ENCODE peak calls at places on chromosomes 2 and 18, in five cellular contexts. T, K, B, A and Z are unnamed samples.

GRCh38 chr2:127884436-127884835 is 1.3 kb downstream of the AMMECR1L start:
- DNase-seq in T (no peak), K (no peak), B (no peak), A (no peak), Z (peak)

GRCh38 chr18:11407900-11408299 is 201.5 kb upstream of the SLC35G4 start:
- DNase-seq in T (no peak), K (no peak), B (no peak), A (no peak), Z (peak)

GRCh38 chr2:20514596-20515269 is 67.9 kb downstream of the RHOB start:
- DNase-seq in T (peak), K (no peak), B (no peak), A (no peak), Z (peak)

GRCh38 chr2:113795405-113795920 is 39.0 kb upstream of the SLC35F5 start:
- DNase-seq in T (no peak), K (no peak), B (no peak), A (no peak), Z (no peak)

GRCh38 chr18:60064271-60064670 is 164.5 kb downstream of the PMAIP1 start:
- DNase-seq in T (peak), K (no peak), B (no peak), A (no peak), Z (no peak)

GRCh38 chr2:25453199-25453903 is 111.6 kb upstream of the DNMT3A start:
- DNase-seq in T (no peak), K (no peak), B (no peak), A (no peak), Z (no peak)

GRCh38 chr2:186422226-186422625 is 63.8 kb upstream of the ZC3H15 start:
- DNase-seq in T (no peak), K (no peak), B (peak), A (no peak), Z (peak)

GRCh38 chr2:147149589-147150245 is 695.1 kb upstream of the ACVR2A start:
- DNase-seq in T (peak), K (no peak), B (no peak), A (no peak), Z (no peak)

GRCh38 chr18:49561377-49562193 is at the start of gene LIPG:
- DNase-seq in T (peak), K (peak), B (no peak), A (peak), Z (no peak)

GRCh38 chr2:31347788-31348187 is 66.8 kb downstream of the XDH start:
- DNase-seq in T (no peak), K (no peak), B (no peak), A (no peak), Z (no peak)

GRCh38 chr2:19362094-19362649 is 3.7 kb upstream of the OSR1 start:
- DNase-seq in T (no peak), K (no peak), B (no peak), A (no peak), Z (no peak)

GRCh38 chr2:1855150-1855549 is 110.8 kb upstream of the PXDN start:
- DNase-seq in T (no peak), K (peak), B (no peak), A (no peak), Z (no peak)

GRCh38 chr2:135819211-135819610 is 17.8 kb downstream of the LCT start:
- DNase-seq in T (no peak), K (peak), B (no peak), A (no peak), Z (no peak)

GRCh38 chr2:147456729-147457128 is 388.1 kb upstream of the ACVR2A start:
- DNase-seq in T (no peak), K (no peak), B (no peak), A (no peak), Z (no peak)

GRCh38 chr2:157264099-157264498 is 6.6 kb downstream of the GALNT5 start:
- DNase-seq in T (no peak), K (no peak), B (no peak), A (no peak), Z (no peak)

GRCh38 chr2:70923378-70924015 is 12.2 kb upstream of the ATP6V1B1 start:
- DNase-seq in T (no peak), K (peak), B (no peak), A (no peak), Z (no peak)

GRCh38 chr2:239238839-239239606 is 161.8 kb downstream of the HDAC4 start:
- DNase-seq in T (no peak), K (no peak), B (no peak), A (no peak), Z (no peak)

GRCh38 chr18:3452750-3453539 is 3.0 kb downstream of the TGIF1 start:
- DNase-seq in T (no peak), K (no peak), B (peak), A (no peak), Z (no peak)

GRCh38 chr2:207782238-207783030 is 12.7 kb upstream of the FZD5 start:
- DNase-seq in T (no peak), K (no peak), B (no peak), A (no peak), Z (no peak)

GRCh38 chr2:114368705-114369104 is 73.7 kb upstream of the DPP10 start:
- DNase-seq in T (no peak), K (no peak), B (no peak), A (no peak), Z (no peak)

GRCh38 chr2:102057502-102058292 is 65.9 kb downstream of the IL1R2 start:
- DNase-seq in T (no peak), K (no peak), B (peak), A (no peak), Z (no peak)

GRCh38 chr18:3114026-3114425 is 101.1 kb upstream of the LPIN2 start:
- DNase-seq in T (no peak), K (no peak), B (no peak), A (no peak), Z (no peak)

GRCh38 chr18:60372598-60372997 is at the start of gene MC4R:
- DNase-seq in T (peak), K (no peak), B (no peak), A (no peak), Z (peak)

GRCh38 chr18:54148151-54148550 is 76.3 kb downstream of the MBD2 start:
- DNase-seq in T (no peak), K (no peak), B (no peak), A (no peak), Z (no peak)

GRCh38 chr2:102027036-102027702 is 35.4 kb downstream of the IL1R2 start:
- DNase-seq in T (peak), K (no peak), B (no peak), A (no peak), Z (no peak)

GRCh38 chr18:75087119-75088020 is 121.6 kb downstream of the PTGR3 start:
- DNase-seq in T (no peak), K (no peak), B (no peak), A (peak), Z (no peak)

GRCh38 chr18:26089247-26090129 is 925 bp downstream of the SS18 start:
- DNase-seq in T (no peak), K (no peak), B (no peak), A (no peak), Z (no peak)

GRCh38 chr18:64119916-64120315 is 29.0 kb downstream of the LINC00305 start:
- DNase-seq in T (no peak), K (no peak), B (no peak), A (no peak), Z (no peak)

GRCh38 chr2:211114826-211115450 is 558.5 kb downstream of the CPS1 start:
- DNase-seq in T (no peak), K (no peak), B (no peak), A (no peak), Z (no peak)

GRCh38 chr2:221810216-221810615 is 238.1 kb upstream of the EPHA4 start:
- DNase-seq in T (no peak), K (no peak), B (no peak), A (no peak), Z (no peak)

GRCh38 chr2:128250409-128251025 is 68.2 kb downstream of the HS6ST1 start:
- DNase-seq in T (no peak), K (no peak), B (no peak), A (peak), Z (no peak)

GRCh38 chr2:108585446-108585845 is 51.2 kb downstream of the LIMS1 start:
- DNase-seq in T (no peak), K (no peak), B (peak), A (no peak), Z (no peak)

GRCh38 chr2:105337122-105338019 is at the start of gene C2orf49:
- DNase-seq in T (no peak), K (peak), B (peak), A (peak), Z (no peak)
- TF ChIP-seq CTCF in T (no peak), K (no peak), B (no peak), A (no peak), Z (no peak)

DNA sequence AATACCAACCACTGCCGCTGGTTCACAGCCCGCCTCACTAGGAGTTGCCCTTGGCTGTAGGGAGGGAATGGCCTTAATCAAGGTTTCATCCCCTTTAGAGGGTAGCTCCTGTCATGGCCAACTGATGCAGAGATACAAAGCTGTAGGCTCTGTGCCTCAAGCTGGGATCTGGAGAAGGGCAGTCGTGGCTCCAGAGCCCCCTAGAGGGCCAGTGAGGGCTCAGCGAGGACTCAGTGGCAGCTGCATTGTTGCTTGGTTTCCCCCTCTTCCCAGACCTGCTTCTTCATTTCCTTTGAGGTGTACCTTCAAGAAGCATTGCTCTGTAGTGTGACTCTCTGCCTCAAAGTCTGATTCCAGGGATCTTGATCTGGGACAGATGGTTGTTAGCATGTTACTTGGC is 302.1 kb downstream of the LPIN1 start:
- DNase-seq in T (no peak), K (peak), B (no peak), A (no peak), Z (no peak)
- TF ChIP-seq CTCF in T (no peak), K (no peak), B (no peak), A (peak), Z (no peak)

DNA sequence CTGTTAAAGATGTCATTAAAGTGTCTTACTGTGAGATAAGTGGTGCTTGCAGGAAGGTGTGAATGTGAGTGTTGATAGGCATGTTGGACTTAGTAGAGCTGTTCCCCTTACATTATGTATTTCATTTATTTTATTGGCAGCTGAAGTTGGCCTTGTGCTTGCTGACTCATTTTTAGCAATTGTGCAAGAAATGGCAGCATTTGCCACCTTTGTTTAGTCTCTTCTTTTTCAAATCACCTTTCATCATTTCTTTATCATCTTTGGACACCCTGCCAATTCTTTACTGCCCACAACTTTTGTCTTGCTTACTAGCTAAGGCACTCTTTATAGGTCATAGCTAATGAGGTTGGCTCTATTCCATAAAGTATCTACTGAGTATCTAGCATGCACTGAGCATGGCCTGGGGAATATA is 130.3 kb upstream of the LYPD6 start:
- DNase-seq in T (no peak), K (no peak), B (no peak), A (no peak), Z (no peak)
- TF ChIP-seq CTCF in T (no peak), K (no peak), B (no peak), A (no peak), Z (no peak)

DNA sequence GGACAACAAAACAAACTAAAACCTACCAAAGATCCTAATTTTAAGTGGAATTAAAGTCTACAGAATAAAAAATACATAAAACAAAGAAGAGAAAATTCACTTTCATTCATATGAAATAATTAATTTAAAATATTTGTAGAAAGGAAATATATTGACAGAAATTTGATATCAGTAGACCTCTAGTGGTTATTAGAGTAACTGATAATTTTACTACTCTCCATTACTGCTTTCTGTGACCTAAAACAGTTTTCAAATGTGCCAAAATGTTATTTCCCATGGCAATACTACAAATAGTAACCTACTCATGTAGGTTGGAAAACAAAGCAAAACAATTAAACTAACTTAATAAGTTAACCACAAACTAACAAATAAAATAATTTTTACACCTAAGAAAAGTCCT is 147.1 kb downstream of the NOL4 start:
- DNase-seq in T (no peak), K (no peak), B (no peak), A (no peak), Z (no peak)
- TF ChIP-seq CTCF in T (peak), K (no peak), B (no peak), A (peak), Z (no peak)